ENCODE peak calls at places on chromosomes 1 and 21, in six cellular contexts. N is HFFc6; H is neuronal stem cell; O is HT1080; C is substantia nigra; M is stimulated activated naive CD4-positive, alpha-beta T cell. U is an unnamed sample.

GRCh38 chr1:167880570-167880969 is 33.4 kb downstream of the ADCY10 start:
- DNase-seq in N (no peak), H (no peak), O (no peak), C (no peak), M (no peak), U (peak)

GRCh38 chr1:92470216-92470615 is 16.5 kb downstream of the GFI1 start:
- DNase-seq in N (no peak), H (no peak), O (no peak), C (no peak), M (no peak), U (no peak)

GRCh38 chr1:192869308-192869940 is 60.6 kb downstream of the RGS2 start:
- DNase-seq in N (no peak), H (no peak), O (no peak), C (no peak), M (no peak), U (no peak)

GRCh38 chr1:30755334-30755733 is 2.2 kb downstream of the LAPTM5 start:
- DNase-seq in N (no peak), H (no peak), O (no peak), C (no peak), M (no peak), U (no peak)

GRCh38 chr1:94236021-94236491 is 1.3 kb downstream of the ARHGAP29 start:
- DNase-seq in N (no peak), H (peak), O (peak), C (no peak), M (no peak), U (no peak)

GRCh38 chr1:155062151-155062686 is 1.3 kb upstream of the EFNA4 start:
- DNase-seq in N (no peak), H (peak), O (no peak), C (no peak), M (no peak), U (no peak)

GRCh38 chr1:214123061-214123784 is 135.4 kb downstream of the PROX1 start:
- DNase-seq in N (peak), H (peak), O (peak), C (no peak), M (peak), U (peak)

GRCh38 chr1:228865613-228866320 is 130.5 kb downstream of the RHOU start:
- DNase-seq in N (no peak), H (no peak), O (no peak), C (no peak), M (no peak), U (no peak)

GRCh38 chr1:4734791-4735190 is 80.4 kb downstream of the AJAP1 start:
- DNase-seq in N (no peak), H (no peak), O (no peak), C (no peak), M (no peak), U (no peak)

GRCh38 chr21:36124395-36124794 is 10.5 kb upstream of the CBR3 start:
- DNase-seq in N (no peak), H (no peak), O (no peak), C (no peak), M (no peak), U (no peak)

GRCh38 chr21:46057111-46057709 is 40.7 kb upstream of the COL6A2 start:
- DNase-seq in N (no peak), H (no peak), O (no peak), C (no peak), M (no peak), U (no peak)

GRCh38 chr1:241612533-241613505 is 27.4 kb downstream of the CHML start:
- DNase-seq in N (peak), H (no peak), O (peak), C (no peak), M (no peak), U (peak)

GRCh38 chr1:214022810-214023425 is 35.1 kb downstream of the PROX1 start:
- DNase-seq in N (no peak), H (no peak), O (no peak), C (no peak), M (no peak), U (no peak)

GRCh38 chr1:224592636-224593579 is 23.2 kb upstream of the CNIH3 start:
- DNase-seq in N (peak), H (no peak), O (peak), C (no peak), M (no peak), U (peak)

GRCh38 chr1:22416555-22417454 is 34.8 kb upstream of the ZBTB40 start:
- DNase-seq in N (peak), H (peak), O (peak), C (peak), M (peak), U (peak)

GRCh38 chr1:6234502-6235295 is 1.1 kb downstream of the ICMT start:
- DNase-seq in N (peak), H (no peak), O (peak), C (no peak), M (no peak), U (no peak)

GRCh38 chr1:246068619-246069509 is 438.2 kb downstream of the SMYD3 start:
- DNase-seq in N (no peak), H (no peak), O (no peak), C (no peak), M (no peak), U (no peak)

GRCh38 chr1:92940541-92940940 is 20.7 kb downstream of the DIPK1A start:
- DNase-seq in N (peak), H (no peak), O (peak), C (no peak), M (no peak), U (no peak)

GRCh38 chr1:224783006-224783651 is 146.3 kb upstream of the DNAH14 start:
- DNase-seq in N (no peak), H (no peak), O (peak), C (no peak), M (no peak), U (peak)

GRCh38 chr1:1352784-1353388 is 3.7 kb upstream of the DVL1 start:
- DNase-seq in N (no peak), H (no peak), O (no peak), C (no peak), M (no peak), U (no peak)

GRCh38 chr1:214850432-214851010 is 232.0 kb upstream of the KCNK2 start:
- DNase-seq in N (no peak), H (no peak), O (peak), C (no peak), M (no peak), U (peak)

GRCh38 chr1:184399192-184399847 is 12.5 kb downstream of the C1orf21 start:
- DNase-seq in N (no peak), H (no peak), O (no peak), C (no peak), M (no peak), U (no peak)

GRCh38 chr1:201795066-201795465 is 33.9 kb upstream of the IPO9 start:
- DNase-seq in N (peak), H (no peak), O (peak), C (no peak), M (no peak), U (peak)

GRCh38 chr1:245085508-245086095 is 69.2 kb upstream of the KIF26B start:
- DNase-seq in N (peak), H (no peak), O (peak), C (no peak), M (no peak), U (peak)

GRCh38 chr1:190124068-190124467 is 353.6 kb downstream of the BRINP3 start:
- DNase-seq in N (no peak), H (no peak), O (no peak), C (no peak), M (no peak), U (no peak)

U was measured in A172.